ENCODE peak calls at places on chromosome 6, in four cellular contexts. K is mesendoderm, T is H1, S is trophoblast cell. V is an unnamed sample. For H3K79me2, the result is how much of the 10 kb centered on the place peaks cover.

GRCh38 chr6:158160932-158161539 is 7.0 kb downstream of the SERAC1 start:
- DNase-seq in K (no peak), T (no peak), S (peak), V (no peak)

GRCh38 chr6:117916483-117916882 is 9.4 kb downstream of the SLC35F1 start:
- DNase-seq in K (no peak), T (no peak), S (no peak), V (no peak)

GRCh38 chr6:56370127-56370540 is 122.8 kb upstream of the COL21A1 start:
- DNase-seq in K (peak), T (no peak), S (peak), V (peak)

GRCh38 chr6:11622156-11622555 is 84.6 kb downstream of the TMEM170B start:
- DNase-seq in K (no peak), T (no peak), S (no peak), V (no peak)

GRCh38 chr6:136208783-136209182 is 41.3 kb downstream of the MTFR2 start:
- DNase-seq in K (peak), T (no peak), S (no peak), V (no peak)

GRCh38 chr6:20241102-20241501 is 28.8 kb upstream of the MBOAT1 start:
- DNase-seq in K (no peak), T (no peak), S (no peak), V (no peak)

GRCh38 chr6:56104591-56104990 is 142.8 kb downstream of the COL21A1 start:
- DNase-seq in K (no peak), T (no peak), S (no peak), V (no peak)

GRCh38 chr6:44504321-44504761 is 116.8 kb downstream of the CDC5L start:
- DNase-seq in K (no peak), T (no peak), S (no peak), V (peak)

GRCh38 chr6:393391-394221 is 2.1 kb downstream of the IRF4 start:
- DNase-seq in K (peak), T (no peak), S (no peak), V (no peak)

GRCh38 chr6:131015630-131016263 is 47.3 kb downstream of the EPB41L2 start:
- DNase-seq in K (no peak), T (no peak), S (no peak), V (no peak)

GRCh38 chr6:74369556-74369993 is 673.6 kb downstream of the CD109 start:
- DNase-seq in K (no peak), T (no peak), S (peak), V (no peak)

GRCh38 chr6:151021878-151022277 is 156.4 kb downstream of the MTHFD1L start:
- DNase-seq in K (peak), T (no peak), S (no peak), V (no peak)

GRCh38 chr6:106098383-106099234 is 12.5 kb downstream of the PRDM1 start:
- DNase-seq in K (peak), T (no peak), S (peak), V (no peak)

GRCh38 chr6:32432050-32432450 is 7.6 kb upstream of the HLA-DRA start:
- DNase-seq in K (peak), T (no peak), S (no peak), V (no peak)

GRCh38 chr6:1633366-1634021 is 23.8 kb downstream of the FOXC1 start:
- DNase-seq in K (no peak), T (no peak), S (no peak), V (no peak)

GRCh38 chr6:100175814-100176275 is 181.8 kb upstream of the MCHR2 start:
- DNase-seq in K (no peak), T (no peak), S (no peak), V (no peak)

GRCh38 chr6:43702522-43703440 is 15.2 kb upstream of the MRPS18A start:
- DNase-seq in K (peak), T (peak), S (peak), V (peak)

GRCh38 chr6:105642708-105643107 is 239.8 kb upstream of the PREP start:
- DNase-seq in K (no peak), T (no peak), S (no peak), V (no peak)

GRCh38 chr6:155142163-155142901 is 121.5 kb upstream of the CLDN20 start:
- DNase-seq in K (no peak), T (no peak), S (no peak), V (no peak)

GRCh38 chr6:169427856-169428255 is 174.2 kb upstream of the THBS2 start:
- DNase-seq in K (peak), T (no peak), S (peak), V (no peak)

GRCh38 chr6:14822012-14822553 is 423.8 kb upstream of the JARID2 start:
- DNase-seq in K (no peak), T (no peak), S (no peak), V (no peak)

GRCh38 chr6:140988780-140989179 is 1143.9 kb upstream of the GJE1 start:
- DNase-seq in K (no peak), T (no peak), S (no peak), V (no peak)

GRCh38 chr6:117547688-117548621 is 54.4 kb downstream of the GOPC start:
- DNase-seq in K (no peak), T (no peak), S (no peak), V (peak)

GRCh38 chr6:170116643-170117042 is 174.2 kb downstream of the DLL1 start:
- DNase-seq in K (no peak), T (no peak), S (no peak), V (peak)

GRCh38 chr6:147467891-147468290 is 40.6 kb upstream of the SAMD5 start:
- DNase-seq in K (no peak), T (no peak), S (no peak), V (no peak)

GRCh38 chr6:19643713-19644112 is 193.5 kb upstream of the ID4 start:
- DNase-seq in K (no peak), T (no peak), S (no peak), V (no peak)

GRCh38 chr6:159461266-159461665 is 231.8 kb downstream of the SOD2 start:
- DNase-seq in K (peak), T (no peak), S (peak), V (no peak)

DNA sequence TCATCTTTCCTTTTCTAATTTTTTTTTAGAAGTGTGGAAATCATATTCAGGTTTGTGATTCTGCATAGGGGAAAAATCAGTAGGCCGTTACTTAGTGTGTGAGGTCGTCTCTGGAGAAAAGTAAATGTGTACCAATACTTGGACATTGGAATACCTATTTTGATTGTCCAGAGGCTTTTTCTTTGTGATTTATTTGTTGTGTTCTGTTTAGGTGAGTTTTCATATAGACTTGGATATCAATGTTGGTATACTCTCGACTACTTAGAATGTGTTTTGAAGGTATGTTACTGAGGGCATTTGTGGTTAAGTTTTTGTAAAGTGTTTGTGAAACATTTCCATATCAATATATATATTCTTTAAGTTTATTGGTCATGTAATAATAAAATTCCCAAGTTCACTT is 2.3 kb downstream of the CD2AP start:
- DNase-seq in K (no peak), T (no peak), S (no peak), V (no peak)
- H3K79me2 ChIP-seq in K (half or more), T (half or more), S (under half), V (under half)

GRCh38 chr6:70967049-70967448 is 10.2 kb upstream of the B3GAT2 start:
- DNase-seq in K (no peak), T (no peak), S (no peak), V (no peak)
- H4K8ac ChIP-seq in K (no peak), T (no peak), S (no peak), V (no peak)

GRCh38 chr6:108616544-108616943 is 55.8 kb downstream of the FOXO3 start:
- DNase-seq in K (no peak), T (no peak), S (no peak), V (no peak)
- H3K79me2 ChIP-seq in K (under half), T (under half), S (under half), V (under half)

DNA sequence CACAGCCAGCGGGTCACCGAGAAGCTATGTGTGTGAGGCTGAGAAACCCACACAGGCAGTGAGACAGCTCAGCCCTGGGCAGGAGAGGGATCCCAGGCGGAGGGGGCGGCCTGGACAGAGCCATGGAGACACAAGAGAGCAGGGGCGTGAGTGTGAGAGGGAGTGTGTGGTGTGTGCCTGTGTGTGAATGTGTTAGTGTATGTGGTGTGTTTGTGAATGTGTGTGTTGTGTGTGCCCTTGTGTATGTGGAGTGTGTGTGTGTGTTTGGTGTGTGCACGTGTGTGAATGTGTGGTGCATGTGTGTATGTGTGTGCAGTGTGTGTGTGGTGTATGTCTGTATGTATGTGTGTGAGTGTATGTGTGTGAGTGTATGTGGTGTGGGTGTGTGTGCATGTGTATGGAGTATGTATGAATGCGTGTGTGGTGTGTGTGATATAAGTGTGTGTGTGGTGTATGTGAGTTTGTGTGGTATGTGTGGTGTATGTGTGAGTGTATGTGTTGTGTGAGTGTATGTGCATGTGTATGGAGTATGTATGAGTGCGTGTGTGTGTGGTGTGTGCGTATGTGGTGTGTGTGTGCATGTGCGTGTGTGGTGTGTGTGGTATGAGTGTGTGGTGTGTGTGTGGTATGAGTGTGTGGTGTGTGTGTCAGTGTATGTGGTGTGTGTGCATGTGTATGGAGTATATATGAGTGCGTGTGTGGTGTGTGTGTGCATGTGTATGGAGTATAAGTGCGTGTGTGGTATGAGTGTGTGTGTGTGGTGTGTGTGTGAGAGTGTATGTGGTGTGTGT is 175.3 kb upstream of the AFDN start:
- DNase-seq in K (no peak), T (no peak), S (no peak), V (no peak)
- H4K8ac ChIP-seq in K (no peak), T (peak), S (no peak), V (no peak)

DNA sequence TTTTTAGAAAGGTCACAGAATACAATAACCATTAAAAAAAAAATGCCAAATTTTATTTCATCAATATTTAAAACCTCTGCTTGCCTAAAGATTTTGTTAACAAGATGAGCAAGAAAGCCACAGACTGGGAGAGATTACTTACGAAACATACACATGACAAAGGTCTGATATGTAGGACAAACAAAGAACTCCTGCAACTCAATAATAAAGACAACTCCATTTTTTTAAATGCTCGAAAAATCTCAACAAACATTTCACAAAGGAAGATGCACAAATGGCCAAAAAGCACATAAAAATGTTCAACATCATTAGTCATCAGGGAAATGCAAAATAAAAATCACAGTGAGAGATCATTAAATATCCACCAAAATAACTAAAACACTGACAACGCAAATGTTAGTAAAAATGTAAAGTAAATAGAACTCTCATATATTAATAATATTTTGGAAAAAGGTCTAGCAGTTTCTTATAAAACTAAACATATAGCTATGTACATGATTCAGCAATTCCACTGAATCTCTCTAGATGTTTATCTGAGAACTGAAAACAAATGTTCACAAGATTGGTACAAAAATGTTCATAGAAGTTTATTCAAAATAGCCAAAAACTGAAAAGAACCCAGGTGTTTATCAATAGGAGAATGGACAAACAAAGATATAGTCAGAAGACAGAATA is 10.3 kb downstream of the STK38 start:
- DNase-seq in K (no peak), T (no peak), S (no peak), V (no peak)
- H3K79me2 ChIP-seq in K (under half), T (under half), S (under half), V (under half)

DNA sequence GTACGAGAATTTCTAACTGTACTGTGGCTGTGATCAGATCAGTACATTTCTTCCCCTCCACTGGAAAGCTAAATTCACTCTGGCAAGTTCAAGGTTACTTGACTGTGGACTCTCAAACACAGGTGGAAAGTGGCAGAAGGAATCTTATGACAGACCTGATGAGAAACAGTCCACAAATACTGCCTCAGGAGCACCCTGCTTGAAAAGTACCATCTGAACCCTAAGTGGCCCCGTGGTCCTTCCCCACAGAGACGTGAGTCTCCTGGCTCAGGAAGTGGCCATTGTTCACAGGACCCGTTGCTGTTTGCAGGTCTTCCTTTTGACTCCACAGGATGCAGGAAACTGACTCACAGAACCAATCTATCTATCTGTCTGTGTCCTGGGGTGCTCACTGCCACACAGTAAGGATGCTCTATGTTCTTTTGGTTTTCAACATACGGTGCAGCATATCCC is 47.5 kb upstream of the NHSL1 start:
- DNase-seq in K (peak), T (no peak), S (no peak), V (no peak)
- H4K8ac ChIP-seq in K (no peak), T (no peak), S (no peak), V (no peak)

DNA sequence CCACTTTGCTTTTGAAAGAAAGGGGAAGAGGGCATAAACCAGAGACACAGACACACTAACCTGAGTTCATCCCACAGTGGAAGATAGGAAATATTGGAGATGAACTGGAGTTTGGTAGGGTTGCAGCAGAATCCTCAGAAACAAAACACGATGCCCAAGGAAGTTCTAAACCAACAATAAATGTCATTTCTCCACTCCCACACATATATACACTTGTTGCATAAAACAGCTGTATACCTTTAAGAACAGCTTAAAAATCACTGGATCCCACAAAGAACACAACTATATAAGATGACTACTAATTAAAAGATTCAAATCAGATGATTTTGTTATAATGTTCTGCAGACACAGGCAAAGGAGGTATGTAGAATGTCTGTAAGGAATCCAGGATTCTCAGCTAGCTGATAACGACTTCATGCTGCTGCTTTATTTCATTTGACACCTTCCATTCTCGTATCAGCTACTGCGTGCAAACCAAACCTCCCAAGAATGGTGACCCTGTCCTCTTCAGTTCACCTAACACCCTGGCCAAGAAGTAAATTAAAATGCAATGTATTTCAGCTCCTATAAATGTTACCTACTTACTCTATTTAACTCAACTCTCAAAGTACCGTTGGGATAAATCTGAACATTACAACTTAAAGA is 14.3 kb downstream of the KIF13A start:
- DNase-seq in K (peak), T (no peak), S (no peak), V (no peak)
- H3K79me2 ChIP-seq in K (under half), T (under half), S (under half), V (under half)

GRCh38 chr6:15876406-15876805 is 213.6 kb upstream of the DTNBP1 start:
- DNase-seq in K (no peak), T (no peak), S (no peak), V (no peak)

GRCh38 chr6:15874821-15875220 is 212.0 kb upstream of the DTNBP1 start:
- DNase-seq in K (no peak), T (no peak), S (no peak), V (no peak)

GRCh38 chr6:15877245-15877644 is 214.4 kb upstream of the DTNBP1 start:
- DNase-seq in K (no peak), T (no peak), S (no peak), V (no peak)

GRCh38 chr6:15872252-15873103 is 209.7 kb upstream of the DTNBP1 start:
- DNase-seq in K (no peak), T (no peak), S (no peak), V (no peak)

GRCh38 chr6:15874351-15874750 is 211.5 kb upstream of the DTNBP1 start:
- DNase-seq in K (peak), T (no peak), S (no peak), V (no peak)
- H4K8ac ChIP-seq in K (no peak), T (no peak), S (no peak), V (no peak)

V was measured in H9.